ENCODE peak calls at places on chromosome 9, in seven cellular contexts. X is endothelial cell, R is fibroblast of mammary gland, H is GM23338, M is AG04450, O is HFFc6, V is cardiac fibroblast. T is an unnamed sample.

GRCh38 chr9:37992924-37993349 is 76.1 kb downstream of the SHB start:
- DNase-seq in X (no peak), R (no peak), H (no peak), M (no peak), O (no peak), V (no peak), T (no peak)

GRCh38 chr9:130530932-130531331 is 48.4 kb upstream of the FUBP3 start:
- DNase-seq in X (no peak), R (peak), H (no peak), M (no peak), O (no peak), V (peak), T (peak)

GRCh38 chr9:137198051-137198747 is 2.3 kb downstream of the TPRN start:
- DNase-seq in X (no peak), R (no peak), H (no peak), M (no peak), O (no peak), V (no peak), T (peak)

GRCh38 chr9:13033959-13034695 is 245.4 kb downstream of the MPDZ start:
- DNase-seq in X (peak), R (peak), H (peak), M (peak), O (peak), V (peak), T (peak)

GRCh38 chr9:16406536-16407225 is 463.8 kb downstream of the BNC2 start:
- DNase-seq in X (no peak), R (no peak), H (no peak), M (no peak), O (no peak), V (no peak), T (no peak)

GRCh38 chr9:127873886-127874285 is 3.6 kb downstream of the AK1 start:
- DNase-seq in X (no peak), R (no peak), H (no peak), M (no peak), O (no peak), V (peak), T (peak)

GRCh38 chr9:131382850-131383729 is 10.8 kb upstream of the PRRC2B start:
- DNase-seq in X (no peak), R (peak), H (peak), M (peak), O (peak), V (peak), T (peak)

GRCh38 chr9:100884518-100884917 is 144.0 kb upstream of the PLPPR1 start:
- DNase-seq in X (no peak), R (no peak), H (peak), M (no peak), O (no peak), V (no peak), T (no peak)

GRCh38 chr9:112570731-112571167 is 84.1 kb downstream of the KIAA1958 start:
- DNase-seq in X (no peak), R (peak), H (no peak), M (no peak), O (no peak), V (no peak), T (no peak)

GRCh38 chr9:122228906-122229837 is at the start of gene LHX6:
- DNase-seq in X (no peak), R (peak), H (peak), M (no peak), O (peak), V (no peak), T (peak)

DNA sequence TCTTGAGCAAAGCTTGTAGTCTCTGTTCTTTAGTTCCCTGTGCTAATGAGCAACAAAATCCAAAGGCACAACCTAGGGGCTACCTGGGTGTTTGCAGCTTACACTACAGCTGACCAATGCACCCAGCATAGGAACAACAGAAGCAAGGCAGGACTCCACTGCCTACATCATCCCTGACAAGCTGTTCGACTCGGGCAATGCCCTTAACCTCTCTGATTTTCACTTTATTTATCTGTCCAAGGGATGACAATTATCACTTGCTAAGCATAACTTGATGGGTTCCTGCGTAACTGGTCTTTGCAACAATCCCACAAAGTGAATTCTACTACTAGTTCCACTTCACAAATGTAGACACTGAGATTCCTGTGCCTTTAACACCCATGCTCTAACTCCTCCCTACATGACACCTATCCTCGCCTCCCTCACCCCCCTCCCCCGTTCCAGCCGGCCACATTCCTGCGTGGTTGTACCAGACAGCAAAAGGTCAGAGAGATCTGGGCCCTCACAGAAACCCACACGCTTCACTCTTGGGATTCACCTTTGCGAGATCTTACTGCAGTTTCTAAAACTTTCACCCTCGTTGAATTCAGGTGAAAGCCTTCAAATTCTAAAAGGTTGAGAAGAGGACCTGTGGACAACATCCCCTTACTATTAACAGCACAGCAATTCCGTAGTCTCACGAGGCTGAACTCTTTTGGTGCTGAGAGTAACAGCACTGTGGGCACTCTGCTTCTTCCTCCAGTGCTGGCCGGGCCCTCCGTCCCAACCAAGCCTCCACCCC is 995 bp downstream of the IPPK start:
- DNase-seq in X (peak), R (peak), H (peak), M (no peak), O (peak), V (peak), T (peak)
- TF ChIP-seq CTCF in X (no peak), R (no peak), H (no peak), M (no peak), O (no peak), V (no peak), T (no peak)

GRCh38 chr9:84996049-84996448 is 326.5 kb downstream of the NTRK2 start:
- DNase-seq in X (no peak), R (no peak), H (no peak), M (no peak), O (peak), V (no peak), T (peak)

GRCh38 chr9:84996716-84997115 is 327.2 kb downstream of the NTRK2 start:
- DNase-seq in X (no peak), R (no peak), H (no peak), M (no peak), O (no peak), V (no peak), T (no peak)

GRCh38 chr9:84998639-84999038 is 329.1 kb downstream of the NTRK2 start:
- DNase-seq in X (no peak), R (no peak), H (no peak), M (no peak), O (no peak), V (no peak), T (no peak)

GRCh38 chr9:84993105-84993504 is 323.6 kb downstream of the NTRK2 start:
- DNase-seq in X (no peak), R (no peak), H (no peak), M (no peak), O (no peak), V (no peak), T (peak)

DNA sequence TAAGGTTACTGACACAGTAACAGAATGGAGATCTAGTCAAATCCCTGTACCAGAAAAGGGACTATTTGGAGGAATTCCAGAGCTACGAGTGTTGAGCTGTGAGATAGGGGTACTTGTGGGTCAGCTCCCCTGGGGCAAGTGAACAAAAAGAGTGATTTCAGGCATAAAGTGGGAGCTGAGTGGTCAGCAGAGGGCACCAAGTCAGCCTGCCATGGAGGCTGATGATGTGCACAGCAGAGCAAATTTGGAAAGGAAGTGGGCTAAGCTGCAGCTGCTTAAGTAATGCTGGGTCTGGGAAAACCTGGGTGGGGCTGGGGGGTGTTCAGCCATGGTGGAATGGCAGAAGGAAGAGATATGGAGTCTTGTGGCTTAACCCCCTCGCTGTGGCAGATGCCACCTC is 327.9 kb downstream of the NTRK2 start:
- DNase-seq in X (no peak), R (no peak), H (peak), M (no peak), O (no peak), V (peak), T (no peak)
- TF ChIP-seq CTCF in X (no peak), R (no peak), H (peak), M (no peak), O (no peak), V (no peak), T (no peak)

DNA sequence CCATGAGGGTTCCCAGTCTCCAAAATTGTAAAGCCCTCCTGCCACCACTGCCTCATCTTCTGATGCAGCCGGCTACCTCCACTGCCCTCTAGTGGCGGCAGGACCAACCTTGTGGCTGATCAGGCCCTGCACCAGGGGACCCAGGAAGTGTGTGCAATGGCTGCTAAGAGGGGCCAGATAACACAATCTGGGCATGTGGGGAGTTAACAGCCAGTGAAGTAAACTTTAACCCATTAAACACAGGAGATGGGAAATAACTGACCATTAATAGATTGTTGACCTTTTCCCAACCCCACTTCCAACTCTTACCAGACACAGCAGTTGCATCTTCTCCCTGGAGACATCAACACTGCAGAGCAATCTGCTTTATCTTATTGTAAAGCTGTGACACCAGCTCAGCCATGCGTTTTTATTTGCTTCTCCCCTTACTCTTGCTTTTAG is 63.3 kb downstream of the FREM1 start:
- DNase-seq in X (peak), R (peak), H (peak), M (no peak), O (peak), V (peak), T (peak)
- TF ChIP-seq CTCF in X (peak), R (peak), H (peak), M (peak), O (peak), V (peak), T (peak)

GRCh38 chr9:132440769-132441168 is 30.8 kb downstream of the CFAP77 start:
- DNase-seq in X (no peak), R (no peak), H (no peak), M (no peak), O (no peak), V (no peak), T (no peak)

GRCh38 chr9:132447346-132447745 is 37.3 kb downstream of the CFAP77 start:
- DNase-seq in X (peak), R (no peak), H (peak), M (no peak), O (no peak), V (no peak), T (no peak)

GRCh38 chr9:132439153-132439552 is 29.1 kb downstream of the CFAP77 start:
- DNase-seq in X (no peak), R (no peak), H (no peak), M (no peak), O (no peak), V (no peak), T (no peak)

GRCh38 chr9:132446887-132447286 is 36.9 kb downstream of the CFAP77 start:
- DNase-seq in X (no peak), R (no peak), H (no peak), M (no peak), O (no peak), V (no peak), T (no peak)

DNA sequence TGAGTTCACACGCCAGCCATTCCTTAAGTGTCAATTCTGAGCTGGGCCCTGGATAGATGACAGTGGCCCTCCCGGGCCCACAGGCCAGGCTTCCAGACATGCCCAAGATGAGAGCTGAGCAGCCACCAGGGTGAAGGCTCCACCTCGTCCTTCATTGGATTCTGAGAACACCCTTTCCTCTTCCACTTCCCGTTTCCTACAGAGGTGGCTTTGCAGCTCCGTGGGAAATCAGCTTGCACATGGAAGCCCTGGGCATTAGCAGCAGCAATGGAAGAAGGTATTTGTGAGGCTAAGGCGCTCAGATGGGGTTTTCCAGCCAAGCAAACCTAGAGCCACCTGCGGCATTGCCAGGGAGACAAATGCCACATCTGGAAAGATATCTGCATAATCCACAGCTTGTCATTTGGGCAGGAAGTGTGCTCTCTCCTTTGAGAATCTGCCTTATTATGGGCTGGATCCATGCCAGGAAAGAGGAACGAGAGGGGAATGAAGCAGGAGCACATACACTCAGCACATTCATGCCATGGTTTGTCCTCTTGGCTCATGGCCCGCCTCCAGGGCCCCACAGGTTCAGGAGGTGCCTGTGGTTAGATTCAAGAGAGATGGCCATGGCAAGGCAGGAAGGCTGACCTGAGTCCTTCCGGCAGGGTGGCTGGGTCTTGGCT is 34.1 kb downstream of the CFAP77 start:
- DNase-seq in X (no peak), R (no peak), H (no peak), M (no peak), O (no peak), V (no peak), T (no peak)
- TF ChIP-seq CTCF in X (no peak), R (no peak), H (no peak), M (no peak), O (no peak), V (no peak), T (no peak)

GRCh38 chr9:108412755-108413154 is 443.0 kb downstream of the ACTL7B start:
- DNase-seq in X (peak), R (peak), H (peak), M (no peak), O (no peak), V (no peak), T (peak)
- TF ChIP-seq CTCF in X (no peak), R (peak), H (peak), M (no peak), O (peak), V (peak), T (no peak)

DNA sequence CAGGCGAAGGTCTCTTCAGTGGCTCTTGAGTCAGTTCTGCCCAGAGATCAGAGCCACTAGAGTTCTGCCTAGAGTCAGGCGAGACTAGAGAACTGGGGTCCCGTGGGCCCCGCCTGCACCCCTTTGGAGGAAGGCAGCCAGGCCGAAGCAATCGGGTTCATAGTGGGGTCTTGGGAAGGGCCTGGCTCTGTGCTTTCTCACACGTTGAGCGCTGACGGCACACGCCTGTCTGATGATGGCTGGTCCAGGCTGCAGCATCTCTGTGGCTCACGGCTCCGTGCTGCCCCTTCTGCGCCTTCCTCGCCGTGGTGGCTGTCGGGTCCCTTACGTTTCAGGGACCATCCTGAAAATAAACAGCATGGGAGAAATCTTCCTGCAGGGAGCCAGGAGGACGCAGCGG is 78.3 kb upstream of the RNU6ATAC start:
- DNase-seq in X (no peak), R (no peak), H (no peak), M (no peak), O (no peak), V (no peak), T (no peak)
- TF ChIP-seq CTCF in X (no peak), R (no peak), H (no peak), M (no peak), O (no peak), V (no peak), T (no peak)

GRCh38 chr9:117555964-117556629 is 141.2 kb upstream of the ASTN2 start:
- DNase-seq in X (peak), R (peak), H (peak), M (no peak), O (peak), V (peak), T (peak)
- TF ChIP-seq CTCF in X (peak), R (peak), H (peak), M (peak), O (peak), V (peak), T (peak)

GRCh38 chr9:95938724-95939123 is 63.2 kb downstream of the ERCC6L2 start:
- DNase-seq in X (no peak), R (no peak), H (no peak), M (no peak), O (no peak), V (peak), T (peak)
- TF ChIP-seq CTCF in X (peak), R (peak), H (no peak), M (no peak), O (peak), V (peak), T (no peak)

GRCh38 chr9:107153336-107153735 is 129.7 kb upstream of the RAD23B start:
- DNase-seq in X (no peak), R (peak), H (no peak), M (no peak), O (peak), V (no peak), T (peak)

GRCh38 chr9:107154291-107154690 is 128.8 kb upstream of the RAD23B start:
- DNase-seq in X (no peak), R (no peak), H (no peak), M (no peak), O (no peak), V (no peak), T (no peak)

GRCh38 chr9:107158321-107158720 is 124.8 kb upstream of the RAD23B start:
- DNase-seq in X (peak), R (peak), H (peak), M (no peak), O (peak), V (peak), T (peak)

GRCh38 chr9:107154766-107155165 is 128.3 kb upstream of the RAD23B start:
- DNase-seq in X (no peak), R (no peak), H (no peak), M (no peak), O (no peak), V (no peak), T (no peak)

DNA sequence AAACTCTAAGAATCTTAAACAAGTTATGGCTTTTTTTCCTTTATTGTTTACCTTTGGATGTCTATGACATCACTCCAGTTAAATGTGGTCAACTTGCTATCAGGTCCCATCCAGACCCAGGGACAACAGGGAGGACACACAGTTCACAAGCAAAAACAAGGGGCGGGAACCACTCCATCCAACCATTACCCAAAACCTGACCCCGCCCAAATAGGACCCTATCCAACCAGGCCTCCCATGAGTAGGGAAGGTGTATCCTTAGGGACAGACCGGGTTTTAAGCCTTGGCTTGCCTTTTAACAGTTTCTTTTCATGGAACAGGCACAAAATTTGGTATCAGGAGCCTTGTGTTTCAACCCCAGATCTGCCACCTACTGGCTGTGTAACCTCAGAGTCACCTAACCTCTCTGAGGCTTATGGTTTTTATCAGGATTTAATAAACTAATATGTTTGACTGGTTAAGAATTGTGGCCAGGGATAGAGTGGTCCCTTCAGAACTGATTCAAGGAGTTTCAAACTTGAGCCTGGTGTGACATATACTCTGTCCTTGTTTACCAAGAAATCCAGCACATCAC is 127.7 kb upstream of the RAD23B start:
- DNase-seq in X (no peak), R (no peak), H (peak), M (no peak), O (no peak), V (no peak), T (no peak)
- TF ChIP-seq CTCF in X (no peak), R (peak), H (peak), M (no peak), O (peak), V (peak), T (no peak)

T was measured in MCF 10A.